ENCODE peak calls at places on chromosomes 12 and 14, in seven cellular contexts. S is DND-41, R is hepatocyte, I is astrocyte, H is HCT116, Z is neuronal stem cell, P is mesenchymal stem cell. Y is an unnamed sample.

GRCh38 chr12:1083086-1083887 is 92.3 kb downstream of the ERC1 start:
- DNase-seq in S (no peak), R (no peak), P (peak; percentile 25), I (peak; percentile 54), Z (no peak), H (no peak), Y (no peak)

GRCh38 chr12:108642269-108642870 is 8.7 kb upstream of the SELPLG start:
- DNase-seq in P (no peak), R (no peak), S (no peak), H (no peak), I (no peak), Z (no peak), Y (no peak)

GRCh38 chr12:2583642-2584041 is 211.1 kb upstream of the FKBP4 start:
- DNase-seq in Z (no peak), I (no peak), P (no peak), H (no peak), R (no peak), S (no peak), Y (no peak)

GRCh38 chr12:15629108-15629507 is 160.1 kb downstream of the EPS8 start:
- DNase-seq in P (peak; percentile 97), R (peak; percentile 74), I (peak; percentile 97), H (peak; percentile 94), S (no peak), Z (peak; percentile 66), Y (peak; percentile 89)

GRCh38 chr14:61861320-61861865 is 99.2 kb downstream of the SNAPC1 start:
- DNase-seq in Z (no peak), R (no peak), P (no peak), S (no peak), I (no peak), H (no peak), Y (no peak)

GRCh38 chr12:28191690-28192089 is 1.4 kb downstream of the CCDC91 start:
- DNase-seq in I (peak; percentile 4), R (no peak), S (peak; percentile 8), H (no peak), P (peak; percentile 55), Z (no peak), Y (peak; percentile 49)

GRCh38 chr12:70936414-70936813 is 15.9 kb upstream of the PTPRR start:
- DNase-seq in I (no peak), P (no peak), Z (no peak), S (no peak), R (no peak), H (no peak), Y (no peak)

GRCh38 chr14:77023001-77023996 is 5.2 kb downstream of the IRF2BPL start:
- DNase-seq in P (peak; percentile 62), Z (no peak), I (peak; percentile 64), R (peak; percentile 85), S (no peak), H (no peak), Y (peak; percentile 67)

GRCh38 chr12:31890295-31891285 is 68.6 kb upstream of the RESF1 start:
- DNase-seq in P (no peak), H (no peak), S (peak; percentile 40), Z (no peak), I (peak; percentile 29), R (no peak), Y (no peak)

GRCh38 chr12:31887109-31887811 is 72.0 kb upstream of the RESF1 start:
- DNase-seq in S (no peak), R (no peak), H (no peak), I (no peak), Z (no peak), P (no peak), Y (no peak)
- H3K4me3 ChIP-seq in S (peak overlapping the region; percentile 8), R (no peak overlapping the region), H (no peak overlapping the region), I (no peak overlapping the region), Z (no peak overlapping the region), P (no peak overlapping the region), Y (no peak overlapping the region)

GRCh38 chr12:68233498-68233897 is 7.9 kb upstream of the IL26 start:
- DNase-seq in S (no peak), I (no peak), Z (no peak), H (no peak), P (no peak), R (no peak), Y (no peak)

GRCh38 chr12:68231229-68231628 is 5.6 kb upstream of the IL26 start:
- DNase-seq in P (no peak), Z (no peak), S (no peak), I (no peak), H (no peak), R (no peak), Y (no peak)

GRCh38 chr12:68227356-68227755 is 1.7 kb upstream of the IL26 start:
- DNase-seq in R (no peak), I (no peak), H (no peak), Z (no peak), P (no peak), S (no peak), Y (no peak)

GRCh38 chr12:68231707-68232106 is 6.1 kb upstream of the IL26 start:
- DNase-seq in Z (no peak), P (no peak), I (no peak), R (no peak), H (no peak), S (no peak), Y (peak; percentile 38)

GRCh38 chr12:68229956-68230355 is 4.3 kb upstream of the IL26 start:
- DNase-seq in H (no peak), Z (no peak), S (no peak), I (no peak), P (no peak), R (no peak), Y (no peak)
- H2AFZ ChIP-seq in H (no peak overlapping the region), Z (no peak overlapping the region), S (no peak overlapping the region), I (no peak overlapping the region), P (no peak overlapping the region), R (no peak overlapping the region), Y (no peak overlapping the region)

GRCh38 chr12:131783915-131784541 is 44.2 kb upstream of the MMP17 start:
- DNase-seq in I (peak; percentile 84), R (no peak), Z (no peak), H (peak; percentile 73), P (peak; percentile 87), S (no peak), Y (peak; percentile 96)

GRCh38 chr12:131785763-131786330 is 42.3 kb upstream of the MMP17 start:
- DNase-seq in S (no peak), I (no peak), P (no peak), Z (no peak), R (no peak), H (no peak), Y (peak; percentile 56)

GRCh38 chr12:131784909-131785762 is 43.1 kb upstream of the MMP17 start:
- DNase-seq in Z (no peak), P (peak; percentile 40), I (peak; percentile 84), R (no peak), H (no peak), S (no peak), Y (peak; percentile 96)

GRCh38 chr12:131779027-131779426 is 49.2 kb upstream of the MMP17 start:
- DNase-seq in S (no peak), Z (no peak), R (no peak), I (no peak), H (no peak), P (no peak), Y (no peak)

DNA sequence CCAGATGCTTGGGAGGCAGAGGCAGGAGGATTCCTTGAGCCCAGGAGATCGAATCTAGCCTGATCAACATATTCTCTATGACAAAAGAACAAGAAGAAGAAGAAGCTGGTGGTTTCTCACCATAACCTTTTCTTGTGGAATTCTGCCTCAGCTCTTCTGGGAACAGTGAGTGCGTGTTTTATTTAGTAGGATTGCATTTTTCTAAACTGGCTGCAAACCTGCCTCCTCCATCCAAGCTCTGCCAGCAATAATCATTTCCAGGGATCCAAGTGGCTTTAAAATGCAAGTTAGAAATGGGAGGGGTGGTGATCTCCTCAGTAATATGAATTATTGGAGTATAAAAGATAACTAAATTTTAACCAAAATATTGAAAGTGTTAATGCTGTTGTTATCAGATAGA is 46.1 kb upstream of the MMP17 start:
- DNase-seq in S (no peak), H (no peak), P (no peak), R (no peak), Z (no peak), I (no peak), Y (peak; percentile 22)
- H3K9me3 ChIP-seq in S (no peaks in the 10 kb centered on the region), H (no peaks in the 10 kb centered on the region), P (no peaks in the 10 kb centered on the region), R (no peaks in the 10 kb centered on the region), Z (no peaks in the 10 kb centered on the region), I (no peaks in the 10 kb centered on the region), Y (no peaks in the 10 kb centered on the region)

DNA sequence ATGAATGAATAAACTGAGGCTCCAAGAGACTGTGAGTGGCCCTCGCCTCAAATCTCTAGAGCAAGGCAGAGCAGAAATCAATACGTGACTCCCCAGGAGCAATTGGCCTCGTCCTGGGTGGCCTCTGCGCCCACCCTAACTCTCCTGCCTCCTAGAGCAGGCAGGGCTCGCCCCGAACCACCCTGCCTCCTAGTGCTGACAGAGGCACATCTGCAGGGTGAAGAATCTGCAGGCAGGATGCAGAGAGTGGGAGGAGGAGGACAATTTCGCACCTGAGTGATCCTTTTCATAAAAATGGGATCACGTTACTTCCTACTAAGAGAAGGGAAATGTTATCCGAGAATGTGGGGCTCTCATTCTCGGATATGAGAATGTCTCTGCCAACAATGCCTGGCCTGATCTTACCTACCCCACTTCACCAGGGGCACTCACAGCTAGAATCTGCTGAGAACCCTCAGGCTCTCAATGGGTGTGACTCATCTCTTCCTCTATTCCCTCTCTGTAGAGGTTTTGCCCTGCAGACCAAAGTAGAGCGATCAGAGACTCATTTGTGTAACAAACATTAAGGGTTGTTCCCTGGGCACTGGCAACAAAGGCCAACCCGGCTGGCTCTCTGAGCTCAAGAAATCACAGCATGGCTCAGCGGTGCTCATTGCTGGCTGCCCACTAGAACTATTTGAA is 61.7 kb upstream of the BCL2L14 start:
- DNase-seq in R (no peak), P (peak; percentile 77), H (no peak), Z (peak; percentile 76), S (peak; percentile 60), I (peak; percentile 81), Y (peak; percentile 73)
- H3K4me3 ChIP-seq in R (no peak overlapping the region), P (no peak overlapping the region), H (no peak overlapping the region), Z (no peak overlapping the region), S (no peak overlapping the region), I (no peak overlapping the region), Y (no peak overlapping the region)

GRCh38 chr12:130104596-130105253 is 57.5 kb upstream of the FZD10 start:
- DNase-seq in Z (peak; percentile 21), R (no peak), S (no peak), H (no peak), I (no peak), P (no peak), Y (no peak)
- H2AFZ ChIP-seq in Z (peak overlapping the region; percentile 21), R (no peak overlapping the region), S (no peak overlapping the region), H (no peak overlapping the region), I (no peak overlapping the region), P (no peak overlapping the region), Y (no peak overlapping the region)

GRCh38 chr14:79951572-79951971 is 259.7 kb downstream of the DIO2 start:
- DNase-seq in S (no peak), Z (no peak), I (no peak), R (no peak), H (no peak), P (no peak), Y (no peak)
- H3K9me3 ChIP-seq in S (peaks cover 10% of the 10 kb centered on the region), Z (peaks cover 6% of the 10 kb centered on the region), I (no peaks in the 10 kb centered on the region), R (no peaks in the 10 kb centered on the region), H (peaks cover 5% of the 10 kb centered on the region), P (peaks cover 24% of the 10 kb centered on the region), Y (no peaks in the 10 kb centered on the region)

GRCh38 chr12:52949413-52950331 is 754 bp downstream of the KRT18 start:
- DNase-seq in R (peak; percentile 89), P (peak; percentile 97), Z (no peak), I (peak; percentile 95), S (no peak), H (peak; percentile 84), Y (peak; percentile 85)
- H3K4me3 ChIP-seq in R (peak overlapping the region; percentile 86), P (peak overlapping the region; percentile 43), Z (peak overlapping the region; percentile 91), I (peak overlapping the region; percentile 97), S (no peak overlapping the region), H (peak overlapping the region; percentile 72), Y (peak overlapping the region; percentile 83)